ENCODE peak calls at places on chromosomes 2 and 18, in nine cellular contexts. K, W, H, J, O, F, E, P and Z are unnamed samples.

GRCh38 chr2:192029089-192029488 is 165.6 kb downstream of the TMEFF2 start:
- DNase-seq in F (no peak), K (no peak), J (no peak), H (no peak), E (no peak), W (peak), P (no peak), O (no peak), Z (no peak)

GRCh38 chr2:227038550-227039189 is 125.3 kb downstream of the COL4A4 start:
- DNase-seq in F (no peak), E (no peak), O (no peak), W (no peak), J (no peak), P (no peak), H (no peak), K (no peak), Z (no peak)

GRCh38 chr2:12932192-12932591 is 215.5 kb downstream of the TRIB2 start:
- DNase-seq in E (no peak), F (no peak), K (no peak), W (no peak), O (peak), J (no peak), H (no peak), P (no peak), Z (no peak)

GRCh38 chr2:237354930-237355329 is 59.0 kb downstream of the COL6A3 start:
- DNase-seq in F (no peak), O (no peak), W (no peak), K (no peak), E (no peak), H (no peak), P (peak), J (no peak), Z (no peak)

GRCh38 chr18:68564961-68565360 is 149.9 kb downstream of the TMX3 start:
- DNase-seq in K (no peak), H (no peak), W (no peak), E (no peak), P (no peak), F (no peak), O (no peak), J (no peak), Z (no peak)

GRCh38 chr2:215998636-215999035 is 14.7 kb downstream of the MREG start:
- DNase-seq in W (no peak), E (no peak), J (no peak), K (no peak), F (no peak), P (no peak), H (no peak), O (no peak), Z (no peak)

GRCh38 chr2:152241956-152242355 is 66.4 kb upstream of the STAM2 start:
- DNase-seq in O (no peak), P (no peak), H (no peak), E (no peak), W (no peak), J (no peak), K (no peak), F (no peak), Z (no peak)

GRCh38 chr2:189393440-189394111 is 47.7 kb upstream of the WDR75 start:
- DNase-seq in F (no peak), O (no peak), W (no peak), K (no peak), H (no peak), E (no peak), J (no peak), P (no peak), Z (no peak)

GRCh38 chr2:226079677-226080076 is 680.2 kb downstream of the NYAP2 start:
- DNase-seq in P (no peak), O (no peak), W (no peak), F (no peak), K (no peak), E (no peak), H (no peak), J (no peak), Z (no peak)

GRCh38 chr2:89781962-89782361 is 1090.5 kb downstream of the RPIA start:
- DNase-seq in W (no peak), E (no peak), P (no peak), O (no peak), K (no peak), J (no peak), F (no peak), H (no peak), Z (no peak)

GRCh38 chr18:21112140-21112473 is 494 bp upstream of the ROCK1 start:
- DNase-seq in O (no peak), F (no peak), K (no peak), H (peak), P (no peak), J (peak), E (peak), W (no peak), Z (no peak)

GRCh38 chr2:53053958-53054357 is 713.6 kb upstream of the CHAC2 start:
- DNase-seq in W (no peak), H (no peak), E (no peak), P (no peak), K (no peak), F (no peak), J (no peak), O (no peak), Z (no peak)

GRCh38 chr2:161166538-161167409 is 6.5 kb downstream of the TANK start:
- DNase-seq in K (no peak), F (no peak), P (peak), O (no peak), J (no peak), E (peak), H (no peak), W (no peak), Z (no peak)

GRCh38 chr18:62710417-62710816 is 4.9 kb upstream of the PHLPP1 start:
- DNase-seq in H (no peak), O (no peak), W (no peak), P (no peak), K (no peak), J (no peak), F (no peak), E (no peak), Z (no peak)

GRCh38 chr2:159290289-159290907 is 3.9 kb upstream of the WDSUB1 start:
- DNase-seq in K (no peak), W (peak), E (no peak), H (no peak), F (no peak), J (no peak), O (no peak), P (no peak), Z (no peak)

GRCh38 chr2:133062946-133063345 is 392.9 kb upstream of the LYPD1 start:
- DNase-seq in O (no peak), F (no peak), H (no peak), J (no peak), W (no peak), E (no peak), P (no peak), K (no peak), Z (no peak)

GRCh38 chr2:130264046-130264445 is 65.8 kb upstream of the TUBA3E start:
- DNase-seq in O (no peak), W (no peak), F (no peak), E (no peak), J (peak), H (no peak), K (no peak), P (no peak), Z (no peak)

GRCh38 chr2:210496512-210496911 is 20.0 kb upstream of the LANCL1 start:
- DNase-seq in K (no peak), J (no peak), H (no peak), E (no peak), P (no peak), W (peak), F (no peak), O (no peak), Z (no peak)

GRCh38 chr18:25349131-25349925 is 2.6 kb downstream of the ZNF521 start:
- DNase-seq in P (peak), E (no peak), W (no peak), J (no peak), K (peak), H (peak), O (peak), F (peak), Z (peak)

GRCh38 chr18:629303-630150 is 27.9 kb upstream of the TYMS start:
- DNase-seq in W (no peak), J (no peak), O (no peak), K (no peak), E (no peak), F (no peak), H (no peak), P (no peak), Z (no peak)

GRCh38 chr2:145631561-145631960 is 1111.6 kb upstream of the ZEB2 start:
- DNase-seq in F (no peak), K (no peak), W (no peak), P (no peak), O (no peak), E (no peak), H (no peak), J (no peak), Z (no peak)

GRCh38 chr2:193141-193552 is 70.7 kb downstream of the SH3YL1 start:
- DNase-seq in O (no peak), E (no peak), J (no peak), W (no peak), P (peak), H (no peak), K (no peak), F (no peak), Z (no peak)

GRCh38 chr2:207993141-207993763 is 32.1 kb downstream of the PLEKHM3 start:
- DNase-seq in P (no peak), W (peak), H (no peak), K (no peak), O (no peak), J (no peak), E (no peak), F (no peak), Z (no peak)

GRCh38 chr2:42196403-42197267 is 27.5 kb downstream of the EML4 start:
- DNase-seq in O (peak), P (no peak), W (peak), K (no peak), H (no peak), E (peak), F (no peak), J (no peak), Z (no peak)

GRCh38 chr2:72674982-72675915 is 150.6 kb downstream of the EXOC6B start:
- DNase-seq in W (no peak), J (no peak), P (no peak), O (no peak), E (no peak), H (no peak), F (no peak), K (no peak), Z (no peak)

GRCh38 chr2:195330513-195330956 is 326.5 kb upstream of the SLC39A10 start:
- DNase-seq in O (no peak), H (no peak), J (no peak), K (no peak), E (no peak), F (no peak), W (peak), P (no peak), Z (no peak)